ENCODE peak calls at places on chromosomes 5 and 9, in eight cellular contexts. M is suprapubic skin, A is right lobe of liver, Y is thyroid gland, F is heart left ventricle, B is sigmoid colon, X is ovary, V is adrenal gland. Z is an unnamed sample.

GRCh38 chr9:16138961-16139441 is 586.2 kb downstream of the CCDC171 start:
- DNase-seq in A (no peak), Y (no peak), V (no peak), M (no peak), B (no peak), F (no peak), X (peak; percentile 48), Z (peak; percentile 86)

GRCh38 chr5:2746642-2747041 is 4.8 kb downstream of the IRX2 start:
- DNase-seq in Y (no peak), F (no peak), X (no peak), B (no peak), V (no peak), A (no peak), M (no peak), Z (no peak)

GRCh38 chr9:14140121-14140520 is 173.8 kb downstream of the NFIB start:
- DNase-seq in A (no peak), X (no peak), Y (no peak), V (no peak), M (no peak), B (no peak), F (no peak), Z (no peak)

GRCh38 chr5:142095035-142095434 is 13.5 kb upstream of the NDFIP1 start:
- DNase-seq in X (no peak), Y (no peak), M (no peak), F (no peak), A (no peak), B (no peak), V (no peak), Z (no peak)

GRCh38 chr5:44002381-44002901 is 386.8 kb downstream of the FGF10 start:
- DNase-seq in F (no peak), B (no peak), M (no peak), V (peak; percentile 56), X (no peak), A (no peak), Y (no peak), Z (no peak)

GRCh38 chr9:78900500-78900899 is 603.6 kb downstream of the PSAT1 start:
- DNase-seq in Y (no peak), B (no peak), V (no peak), X (no peak), F (no peak), A (no peak), M (no peak), Z (no peak)

GRCh38 chr5:4079881-4080280 is 484.2 kb downstream of the IRX1 start:
- DNase-seq in V (no peak), A (no peak), F (no peak), X (no peak), M (no peak), B (no peak), Y (no peak), Z (no peak)

GRCh38 chr9:133714606-133715294 is 23.4 kb downstream of the SARDH start:
- DNase-seq in A (peak; percentile 80), X (peak; percentile 84), M (peak; percentile 56), V (peak; percentile 72), Y (no peak), B (peak; percentile 67), F (peak; percentile 88), Z (peak; percentile 67)

GRCh38 chr5:11377896-11378295 is 526.4 kb downstream of the CTNND2 start:
- DNase-seq in V (no peak), B (no peak), A (no peak), X (no peak), M (no peak), Y (no peak), F (no peak), Z (no peak)

GRCh38 chr9:127185931-127186781 is 63.7 kb upstream of the ANGPTL2 start:
- DNase-seq in V (peak; percentile 76), X (peak; percentile 89), A (peak; percentile 51), Y (peak; percentile 77), F (peak; percentile 86), M (peak; percentile 95), B (peak; percentile 95), Z (peak; percentile 92)

GRCh38 chr5:27594141-27594540 is 555.8 kb upstream of the CDH9 start:
- DNase-seq in F (no peak), B (no peak), A (no peak), X (no peak), Y (no peak), M (no peak), V (no peak), Z (no peak)

GRCh38 chr9:123111977-123112869 is 78.8 kb downstream of the GPR21 start:
- DNase-seq in M (no peak), X (no peak), Y (no peak), F (peak; percentile 68), B (no peak), V (peak; percentile 48), A (no peak), Z (no peak)

GRCh38 chr9:89863837-89864236 is 259.0 kb downstream of the GADD45G start:
- DNase-seq in Y (no peak), V (no peak), M (no peak), B (peak; percentile 35), F (no peak), A (no peak), X (peak; percentile 25), Z (no peak)

GRCh38 chr9:68844623-68845612 is 139.9 kb downstream of the PIP5K1B start:
- DNase-seq in X (no peak), Y (peak; percentile 50), A (no peak), V (no peak), B (no peak), M (no peak), F (no peak), Z (peak; percentile 45)

GRCh38 chr5:145887976-145888574 is 15.3 kb upstream of the GRXCR2 start:
- DNase-seq in B (no peak), X (no peak), M (no peak), Y (peak; percentile 43), A (no peak), V (peak; percentile 18), F (no peak), Z (no peak)

GRCh38 chr5:88279584-88279983 is 10.9 kb upstream of the TMEM161B start:
- DNase-seq in A (no peak), M (no peak), B (no peak), Y (no peak), F (no peak), X (no peak), V (no peak), Z (no peak)
- TF ChIP-seq POLR2A in A (no peak), M (no peak), B (no peak), Y (no peak), F (no peak), X (no peak), V (no peak), Z (no peak)

GRCh38 chr9:97526895-97527575 is 25.6 kb downstream of the TMOD1 start:
- DNase-seq in M (no peak), X (no peak), A (no peak), Y (no peak), V (no peak), F (no peak), B (no peak), Z (peak; percentile 9)

GRCh38 chr9:97529363-97530076 is 28.1 kb downstream of the TMOD1 start:
- DNase-seq in Y (peak; percentile 69), M (no peak), B (peak; percentile 85), A (no peak), F (no peak), X (no peak), V (no peak), Z (peak; percentile 65)

GRCh38 chr9:97527626-97528528 is 26.4 kb downstream of the TMOD1 start:
- DNase-seq in Y (peak; percentile 68), X (no peak), V (no peak), B (no peak), F (no peak), A (no peak), M (no peak), Z (peak; percentile 18)

GRCh38 chr9:97531750-97532383 is 30.4 kb downstream of the TMOD1 start:
- DNase-seq in Y (no peak), A (no peak), M (no peak), X (no peak), F (no peak), B (peak; percentile 77), V (no peak), Z (no peak)

GRCh38 chr9:97528529-97529230 is 27.2 kb downstream of the TMOD1 start:
- DNase-seq in X (no peak), A (no peak), F (no peak), B (no peak), V (no peak), Y (peak; percentile 89), M (no peak), Z (no peak)
- H3K27ac ChIP-seq in X (peak overlapping the region; percentile 86), A (peak overlapping the region; percentile 1), F (peak overlapping the region; percentile 76), B (peak overlapping the region; percentile 80), V (no peak overlapping the region), Y (peak overlapping the region; percentile 90), M (no peak overlapping the region), Z (peak overlapping the region; percentile 94)

DNA sequence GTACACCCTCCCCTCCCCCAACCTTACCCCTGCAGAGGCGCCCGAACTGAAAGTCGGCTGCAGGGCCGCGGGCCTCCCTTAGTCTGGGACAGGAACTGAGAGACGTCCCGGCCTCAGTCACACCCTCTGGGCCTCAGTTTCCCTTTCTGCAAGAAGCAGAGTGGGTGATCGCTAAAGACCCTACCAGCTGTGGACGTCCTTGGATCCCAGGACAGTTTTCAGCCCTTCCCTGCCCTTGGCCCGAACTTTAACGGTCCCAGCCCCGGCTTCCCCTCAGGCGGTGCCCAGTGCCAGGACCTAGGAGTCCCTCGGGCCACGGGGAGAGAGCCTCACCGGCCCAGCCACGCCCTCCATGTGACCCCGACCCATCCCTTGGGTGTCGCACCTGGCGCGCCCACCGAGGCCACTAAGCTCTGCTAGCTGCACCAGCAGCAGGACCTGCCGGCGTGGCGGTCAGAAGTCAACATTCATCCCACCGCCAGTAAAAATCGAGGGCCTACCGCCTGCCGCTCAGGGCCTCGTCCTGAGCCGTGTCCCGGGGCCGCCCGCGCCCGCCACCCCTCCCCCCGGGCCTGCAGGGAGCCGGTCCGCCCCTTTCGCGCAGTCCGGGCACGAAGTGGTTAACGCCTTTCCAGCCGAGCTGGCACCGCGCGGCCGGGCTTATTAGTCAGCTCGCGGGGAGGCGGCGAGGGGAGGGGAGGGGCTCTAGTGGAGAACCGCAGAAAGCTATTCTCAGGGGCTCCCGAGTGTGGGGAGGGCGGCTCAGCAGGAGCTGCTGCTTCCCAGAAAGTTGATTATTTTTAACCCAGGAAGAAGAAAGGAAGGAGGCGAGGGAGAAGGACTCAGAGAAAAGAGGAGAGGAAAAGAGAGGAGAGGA is 124.5 kb downstream of the C9orf50 start:
- DNase-seq in V (peak; percentile 96), X (peak; percentile 97), A (peak; percentile 92), M (peak; percentile 97), F (peak; percentile 97), Y (peak; percentile 96), B (peak; percentile 99), Z (peak; percentile 98)
- TF ChIP-seq POLR2A in V (peak; percentile 86), X (peak; percentile 88), A (peak; percentile 71), M (peak; percentile 77), F (peak; percentile 86), Y (peak; percentile 61), B (peak; percentile 87), Z (peak; percentile 85)

DNA sequence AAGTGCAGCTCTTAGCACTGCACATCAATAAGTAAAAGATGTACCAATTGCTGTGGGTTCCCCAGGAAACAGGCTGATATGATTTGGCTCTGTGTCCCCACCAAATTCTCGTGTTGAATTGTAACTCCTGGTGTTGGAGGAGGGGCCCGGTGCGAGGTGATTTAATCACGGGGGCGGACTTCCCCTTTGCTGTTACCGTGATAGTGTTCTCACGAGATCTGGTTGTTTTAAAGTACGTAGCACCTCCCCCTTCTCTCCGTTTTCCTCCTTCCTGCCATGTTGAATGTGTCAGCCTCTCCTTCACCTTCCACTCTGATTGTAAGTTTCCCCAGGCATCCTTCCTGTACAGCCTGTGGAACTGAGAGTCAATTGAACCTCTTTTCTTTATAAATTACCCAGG is 93.2 kb upstream of the ACTBL2 start:
- DNase-seq in V (no peak), F (no peak), M (no peak), Y (no peak), A (no peak), B (no peak), X (no peak), Z (no peak)
- H3K27ac ChIP-seq in V (no peak overlapping the region), F (no peak overlapping the region), M (no peak overlapping the region), Y (no peak overlapping the region), A (no peak overlapping the region), B (no peak overlapping the region), X (no peak overlapping the region), Z (no peak overlapping the region)